ENCODE peak calls at places on chromosome 3, in six cellular contexts. One of them, this sample, is unnamed.

GRCh38 chr3:59772416-59773408 is 722.9 kb upstream of the CFAP20DC start:
- DNase-seq in GM10248: no peak
- DNase-seq in transverse colon: peak
- DNase-seq in mammary epithelial cell: no peak
- DNase-seq in upper lobe of left lung: no peak
- DNase-seq in HCT116: no peak
- DNase-seq in this sample: no peak

GRCh38 chr3:117719316-117719926 is 1009.8 kb downstream of the TUSC7 start:
- DNase-seq in upper lobe of left lung: no peak
- DNase-seq in GM10248: peak
- DNase-seq in mammary epithelial cell: peak
- DNase-seq in HCT116: peak
- DNase-seq in transverse colon: no peak
- DNase-seq in this sample: no peak

GRCh38 chr3:45110185-45110833 is 35.9 kb downstream of the CDCP1 start:
- DNase-seq in GM10248: peak
- DNase-seq in mammary epithelial cell: no peak
- DNase-seq in transverse colon: peak
- DNase-seq in upper lobe of left lung: peak
- DNase-seq in HCT116: no peak
- DNase-seq in this sample: no peak

GRCh38 chr3:188279696-188280398 is 125.9 kb downstream of the LPP start:
- DNase-seq in transverse colon: no peak
- DNase-seq in upper lobe of left lung: no peak
- DNase-seq in GM10248: no peak
- DNase-seq in mammary epithelial cell: no peak
- DNase-seq in HCT116: no peak
- DNase-seq in this sample: no peak

GRCh38 chr3:152834354-152835310 is at the start of gene P2RY1:
- DNase-seq in transverse colon: peak
- DNase-seq in upper lobe of left lung: peak
- DNase-seq in mammary epithelial cell: peak
- DNase-seq in HCT116: peak
- DNase-seq in GM10248: peak
- DNase-seq in this sample: peak

GRCh38 chr3:41710646-41711388 is 251.1 kb downstream of the ULK4 start:
- DNase-seq in GM10248: no peak
- DNase-seq in HCT116: no peak
- DNase-seq in mammary epithelial cell: peak
- DNase-seq in transverse colon: no peak
- DNase-seq in upper lobe of left lung: no peak
- DNase-seq in this sample: no peak

GRCh38 chr3:76824658-76825310 is 215.1 kb upstream of the ROBO2 start:
- DNase-seq in mammary epithelial cell: no peak
- DNase-seq in transverse colon: no peak
- DNase-seq in GM10248: no peak
- DNase-seq in HCT116: no peak
- DNase-seq in upper lobe of left lung: no peak
- DNase-seq in this sample: no peak

GRCh38 chr3:154220462-154220861 is 99.3 kb downstream of the ARHGEF26 start:
- DNase-seq in transverse colon: no peak
- DNase-seq in upper lobe of left lung: peak
- DNase-seq in GM10248: no peak
- DNase-seq in HCT116: no peak
- DNase-seq in mammary epithelial cell: no peak
- DNase-seq in this sample: no peak

GRCh38 chr3:79906106-79906505 is 138.3 kb upstream of the ROBO1 start:
- DNase-seq in upper lobe of left lung: no peak
- DNase-seq in GM10248: no peak
- DNase-seq in mammary epithelial cell: peak
- DNase-seq in HCT116: no peak
- DNase-seq in transverse colon: no peak
- DNase-seq in this sample: no peak

GRCh38 chr3:52119826-52120225 is 34.4 kb downstream of the POC1A start:
- DNase-seq in GM10248: no peak
- DNase-seq in transverse colon: no peak
- DNase-seq in upper lobe of left lung: peak
- DNase-seq in mammary epithelial cell: no peak
- DNase-seq in HCT116: no peak
- DNase-seq in this sample: no peak

GRCh38 chr3:52121813-52122212 is 32.4 kb downstream of the POC1A start:
- DNase-seq in upper lobe of left lung: peak
- DNase-seq in GM10248: no peak
- DNase-seq in HCT116: no peak
- DNase-seq in transverse colon: no peak
- DNase-seq in mammary epithelial cell: no peak
- DNase-seq in this sample: no peak

GRCh38 chr3:52122491-52122890 is 31.7 kb downstream of the POC1A start:
- DNase-seq in upper lobe of left lung: no peak
- DNase-seq in transverse colon: no peak
- DNase-seq in GM10248: no peak
- DNase-seq in HCT116: no peak
- DNase-seq in mammary epithelial cell: no peak
- DNase-seq in this sample: no peak

GRCh38 chr3:52121459-52121795 is 32.8 kb downstream of the POC1A start:
- DNase-seq in mammary epithelial cell: no peak
- DNase-seq in upper lobe of left lung: peak
- DNase-seq in GM10248: peak
- DNase-seq in HCT116: no peak
- DNase-seq in transverse colon: peak
- DNase-seq in this sample: no peak

DNA sequence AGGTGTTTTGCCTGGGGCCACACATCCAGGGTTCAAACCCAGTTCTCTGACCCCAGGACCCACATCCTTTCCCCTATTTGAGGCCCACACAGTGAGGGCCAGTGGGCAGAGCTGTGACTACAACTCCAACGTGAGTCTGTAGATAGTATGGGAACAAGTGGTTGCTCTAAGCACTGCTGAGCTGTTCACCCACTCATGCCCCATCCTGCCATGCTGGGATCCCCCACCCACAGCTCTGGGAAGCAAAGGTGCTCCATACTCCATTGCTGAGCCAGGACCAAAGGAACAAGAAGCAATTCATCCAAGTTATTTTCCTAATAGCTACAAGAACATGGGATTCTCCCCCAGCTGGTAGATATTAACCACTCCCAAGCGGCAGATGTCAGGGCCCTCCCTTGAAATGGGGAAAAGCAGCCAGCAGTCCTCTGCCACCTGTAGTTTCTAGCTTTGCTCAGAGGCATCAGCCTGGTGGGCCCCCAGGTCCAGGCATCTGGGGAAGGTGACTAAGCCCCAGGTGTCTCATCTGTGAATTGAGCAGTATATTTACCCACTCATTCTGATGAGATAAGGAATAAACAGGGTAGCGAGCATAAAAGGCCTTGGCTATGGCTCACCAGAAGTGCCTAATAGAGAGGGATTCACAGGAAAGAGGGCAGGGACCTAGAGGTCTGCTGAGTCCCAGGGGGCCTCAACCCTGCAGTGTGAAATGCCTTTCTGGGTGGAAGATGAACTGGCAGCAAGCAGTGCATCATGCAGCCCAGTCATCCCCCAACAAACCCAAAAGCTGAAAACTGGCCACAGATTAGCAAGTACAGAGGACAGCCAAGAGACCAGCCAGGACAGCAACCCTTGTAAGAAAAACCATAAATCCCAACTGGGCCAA is 33.4 kb downstream of the POC1A start:
- DNase-seq in upper lobe of left lung: no peak
- DNase-seq in transverse colon: no peak
- DNase-seq in GM10248: no peak
- DNase-seq in HCT116: no peak
- DNase-seq in mammary epithelial cell: peak
- DNase-seq in this sample: no peak
- TF ChIP-seq CTCF in upper lobe of left lung: no peak
- TF ChIP-seq CTCF in transverse colon: no peak
- TF ChIP-seq CTCF in GM10248: no peak
- TF ChIP-seq CTCF in HCT116: no peak
- TF ChIP-seq CTCF in mammary epithelial cell: no peak
- TF ChIP-seq CTCF in this sample: no peak

DNA sequence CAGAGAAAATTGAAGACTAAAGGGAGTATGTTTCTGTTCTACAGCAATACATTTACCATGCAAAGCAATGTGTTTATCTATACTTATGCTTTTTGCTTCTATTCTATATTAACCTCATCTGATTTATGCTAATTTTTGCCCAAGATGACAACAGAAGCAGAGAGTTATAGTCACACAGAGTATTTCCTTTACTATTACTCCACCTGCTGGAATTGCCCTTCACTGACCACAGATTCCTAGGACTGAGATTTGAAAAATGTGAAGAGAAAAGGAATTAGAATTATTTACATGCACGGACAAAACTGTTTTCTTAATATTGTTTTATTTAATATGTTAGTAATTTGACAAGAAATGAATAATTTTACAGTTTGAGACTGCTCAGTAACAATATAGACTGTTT is 745.6 kb downstream of the VGLL3 start:
- DNase-seq in mammary epithelial cell: no peak
- DNase-seq in upper lobe of left lung: no peak
- DNase-seq in HCT116: no peak
- DNase-seq in transverse colon: no peak
- DNase-seq in GM10248: no peak
- DNase-seq in this sample: no peak
- TF ChIP-seq CTCF in mammary epithelial cell: peak
- TF ChIP-seq CTCF in upper lobe of left lung: no peak
- TF ChIP-seq CTCF in HCT116: no peak
- TF ChIP-seq CTCF in transverse colon: peak
- TF ChIP-seq CTCF in GM10248: no peak
- TF ChIP-seq CTCF in this sample: peak

DNA sequence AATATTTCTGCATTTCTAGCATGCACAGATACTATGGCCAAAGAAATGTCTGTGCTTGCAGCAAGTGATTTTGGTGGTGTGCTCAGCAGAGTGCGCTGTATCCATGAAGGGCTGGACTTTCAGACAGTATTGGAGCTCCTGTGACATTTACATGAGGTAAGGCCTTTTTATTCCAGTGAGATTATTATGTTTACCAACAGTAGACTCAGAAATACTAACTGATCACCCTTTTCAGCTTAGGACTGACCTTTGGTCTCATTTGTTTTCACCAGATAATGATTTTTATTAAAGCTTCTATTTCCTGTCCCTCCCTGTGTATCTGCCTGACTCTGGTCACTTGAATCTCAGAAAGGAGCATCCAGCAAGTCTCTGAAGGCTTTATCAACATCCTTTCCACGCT is 1302.5 kb upstream of the EPHA6 start:
- DNase-seq in GM10248: no peak
- DNase-seq in upper lobe of left lung: no peak
- DNase-seq in mammary epithelial cell: no peak
- DNase-seq in transverse colon: no peak
- DNase-seq in HCT116: no peak
- DNase-seq in this sample: no peak
- TF ChIP-seq CTCF in GM10248: no peak
- TF ChIP-seq CTCF in upper lobe of left lung: no peak
- TF ChIP-seq CTCF in mammary epithelial cell: no peak
- TF ChIP-seq CTCF in transverse colon: no peak
- TF ChIP-seq CTCF in HCT116: no peak
- TF ChIP-seq CTCF in this sample: no peak

GRCh38 chr3:123026551-123027291 is 842 bp downstream of the SEMA5B start:
- DNase-seq in HCT116: no peak
- DNase-seq in mammary epithelial cell: peak
- DNase-seq in transverse colon: peak
- DNase-seq in upper lobe of left lung: peak
- DNase-seq in GM10248: peak
- DNase-seq in this sample: peak

GRCh38 chr3:123025642-123026521 is 1.7 kb downstream of the SEMA5B start:
- DNase-seq in GM10248: no peak
- DNase-seq in transverse colon: no peak
- DNase-seq in upper lobe of left lung: no peak
- DNase-seq in mammary epithelial cell: no peak
- DNase-seq in HCT116: no peak
- DNase-seq in this sample: no peak

GRCh38 chr3:123031051-123031450 is 3.5 kb upstream of the SEMA5B start:
- DNase-seq in GM10248: no peak
- DNase-seq in HCT116: no peak
- DNase-seq in upper lobe of left lung: no peak
- DNase-seq in transverse colon: no peak
- DNase-seq in mammary epithelial cell: no peak
- DNase-seq in this sample: no peak

GRCh38 chr3:123028233-123028828 is 768 bp upstream of the SEMA5B start:
- DNase-seq in mammary epithelial cell: peak
- DNase-seq in upper lobe of left lung: peak
- DNase-seq in GM10248: peak
- DNase-seq in transverse colon: peak
- DNase-seq in HCT116: peak
- DNase-seq in this sample: no peak

DNA sequence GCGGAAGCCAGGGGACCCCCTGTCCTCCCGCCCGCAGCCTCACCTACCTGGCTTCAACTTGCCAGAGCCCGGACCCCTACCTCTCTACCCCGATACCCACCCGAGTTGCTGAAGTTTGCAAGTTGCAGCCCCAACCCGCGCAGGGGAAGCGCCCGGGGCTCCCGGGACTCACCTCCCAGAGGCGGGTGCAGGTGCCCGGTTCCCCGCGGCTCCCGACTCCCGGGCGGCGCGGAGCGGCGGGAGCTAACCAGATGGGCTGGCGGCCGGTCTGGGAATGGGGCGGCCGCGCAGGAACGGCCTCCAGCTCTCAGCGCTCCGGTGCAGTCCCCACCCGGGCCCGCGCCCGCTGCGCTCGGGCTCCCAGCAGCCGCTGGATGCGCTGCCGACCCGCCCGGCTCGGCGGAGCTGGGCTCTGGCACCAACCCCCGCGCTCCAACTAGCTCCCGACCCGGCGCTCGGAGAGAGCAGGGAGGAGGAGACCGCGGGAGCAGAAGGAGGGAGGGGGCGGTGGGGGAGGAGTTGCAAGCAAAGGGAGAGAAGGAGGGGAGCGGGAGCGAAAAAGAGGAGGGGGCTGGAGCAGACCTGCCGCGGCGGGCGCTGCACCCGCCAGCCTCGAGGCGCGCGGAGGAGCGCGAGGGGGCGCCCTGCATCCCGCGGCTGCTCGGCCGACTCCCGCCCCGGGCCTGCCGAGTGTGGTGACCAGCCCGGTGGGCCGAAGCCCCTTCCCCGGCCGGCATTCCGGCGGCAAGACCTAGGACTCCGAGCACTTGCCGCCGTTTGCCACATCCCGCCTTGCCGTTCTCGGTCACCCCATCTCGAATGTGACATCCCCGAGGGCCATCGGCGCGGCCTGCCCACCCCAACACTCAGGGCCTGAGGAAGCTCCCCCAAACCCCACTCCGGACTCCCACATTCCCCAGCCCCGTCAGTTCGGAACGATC is at the start of gene SEMA5B:
- DNase-seq in HCT116: no peak
- DNase-seq in upper lobe of left lung: peak
- DNase-seq in mammary epithelial cell: peak
- DNase-seq in GM10248: peak
- DNase-seq in transverse colon: peak
- DNase-seq in this sample: peak
- TF ChIP-seq CTCF in HCT116: no peak
- TF ChIP-seq CTCF in upper lobe of left lung: no peak
- TF ChIP-seq CTCF in mammary epithelial cell: peak
- TF ChIP-seq CTCF in GM10248: peak
- TF ChIP-seq CTCF in transverse colon: peak
- TF ChIP-seq CTCF in this sample: peak

This sample was measured in progenitor cell of endocrine pancreas.